ENCODE peak calls at places on chromosome 14, in seven cellular contexts. T is endodermal cell, I is astrocyte, R is mesendoderm, X is tibial nerve, Y is pancreas, J is upper lobe of right lung. K is an unnamed sample. For H3K36me3, the result is how much of the 10 kb centered on the place peaks cover.

GRCh38 chr14:34872822-34873590 is 2.2 kb downstream of the BAZ1A start:
- DNase-seq in T (no peak), I (peak), R (no peak), X (peak), Y (no peak), J (no peak), K (no peak)

GRCh38 chr14:50839048-50839447 is 8.1 kb upstream of the NIN start:
- DNase-seq in T (no peak), I (no peak), R (no peak), X (no peak), Y (no peak), J (no peak), K (no peak)

GRCh38 chr14:92573761-92574498 is 60.3 kb downstream of the RIN3 start:
- DNase-seq in T (no peak), I (no peak), R (no peak), X (no peak), Y (no peak), J (no peak), K (no peak)

GRCh38 chr14:34220921-34221320 is 241.1 kb downstream of the SPTSSA start:
- DNase-seq in T (no peak), I (no peak), R (no peak), X (no peak), Y (no peak), J (no peak), K (no peak)

GRCh38 chr14:24390696-24391468 is 7.9 kb upstream of the NYNRIN start:
- DNase-seq in T (no peak), I (no peak), R (no peak), X (no peak), Y (no peak), J (no peak), K (no peak)

GRCh38 chr14:22333408-22334274 is 255.4 kb downstream of the DAD1 start:
- DNase-seq in T (peak), I (peak), R (peak), X (no peak), Y (peak), J (no peak), K (no peak)

GRCh38 chr14:23177181-23177580 is 6.3 kb downstream of the SLC7A8 start:
- DNase-seq in T (peak), I (no peak), R (no peak), X (no peak), Y (no peak), J (no peak), K (no peak)

GRCh38 chr14:63642656-63643382 is 1.1 kb upstream of the WDR89 start:
- DNase-seq in T (no peak), I (no peak), R (no peak), X (no peak), Y (no peak), J (no peak), K (no peak)

GRCh38 chr14:57508756-57509155 is 15.1 kb upstream of the CCDC198 start:
- DNase-seq in T (no peak), I (no peak), R (no peak), X (no peak), Y (no peak), J (no peak), K (no peak)

GRCh38 chr14:28773917-28774691 is 7.5 kb downstream of the FOXG1 start:
- DNase-seq in T (peak), I (peak), R (peak), X (no peak), Y (no peak), J (no peak), K (no peak)

GRCh38 chr14:58488550-58488949 is 61.0 kb downstream of the KIAA0586 start:
- DNase-seq in T (no peak), I (peak), R (peak), X (no peak), Y (no peak), J (no peak), K (no peak)

GRCh38 chr14:97976861-97977260 is 1179.7 kb downstream of the VRK1 start:
- DNase-seq in T (no peak), I (no peak), R (no peak), X (peak), Y (no peak), J (no peak), K (no peak)

GRCh38 chr14:92937229-92937937 is 14.4 kb downstream of the CHGA start:
- DNase-seq in T (no peak), I (no peak), R (no peak), X (no peak), Y (no peak), J (no peak), K (no peak)

GRCh38 chr14:73759183-73759713 is 45.1 kb upstream of the PNMA1 start:
- DNase-seq in T (peak), I (peak), R (no peak), X (no peak), Y (peak), J (peak), K (peak)

GRCh38 chr14:63551338-63551737 is 8.2 kb upstream of the PPP2R5E start:
- DNase-seq in T (no peak), I (no peak), R (no peak), X (no peak), Y (no peak), J (no peak), K (no peak)

GRCh38 chr14:94180655-94181271 is 6.6 kb downstream of the PPP4R4 start:
- DNase-seq in T (no peak), I (peak), R (peak), X (no peak), Y (no peak), J (no peak), K (no peak)

GRCh38 chr14:74635831-74636230 is 23.8 kb upstream of the LTBP2 start:
- DNase-seq in T (no peak), I (no peak), R (no peak), X (no peak), Y (no peak), J (no peak), K (no peak)

GRCh38 chr14:77474763-77475162 is 16.9 kb downstream of the AHSA1 start:
- DNase-seq in T (no peak), I (no peak), R (no peak), X (no peak), Y (no peak), J (no peak), K (peak)

GRCh38 chr14:23468704-23469126 is 788 bp upstream of the NGDN start:
- DNase-seq in T (no peak), I (no peak), R (no peak), X (no peak), Y (no peak), J (no peak), K (no peak)

GRCh38 chr14:96267336-96267735 is 11.3 kb downstream of the BDKRB1 start:
- DNase-seq in T (no peak), I (peak), R (peak), X (no peak), Y (peak), J (no peak), K (no peak)

GRCh38 chr14:22907429-22907828 is 11.5 kb downstream of the RBM23 start:
- DNase-seq in T (no peak), I (no peak), R (no peak), X (no peak), Y (no peak), J (no peak), K (no peak)

GRCh38 chr14:65211341-65211987 is 109.1 kb upstream of the MAX start:
- DNase-seq in T (no peak), I (peak), R (no peak), X (no peak), Y (no peak), J (no peak), K (no peak)

DNA sequence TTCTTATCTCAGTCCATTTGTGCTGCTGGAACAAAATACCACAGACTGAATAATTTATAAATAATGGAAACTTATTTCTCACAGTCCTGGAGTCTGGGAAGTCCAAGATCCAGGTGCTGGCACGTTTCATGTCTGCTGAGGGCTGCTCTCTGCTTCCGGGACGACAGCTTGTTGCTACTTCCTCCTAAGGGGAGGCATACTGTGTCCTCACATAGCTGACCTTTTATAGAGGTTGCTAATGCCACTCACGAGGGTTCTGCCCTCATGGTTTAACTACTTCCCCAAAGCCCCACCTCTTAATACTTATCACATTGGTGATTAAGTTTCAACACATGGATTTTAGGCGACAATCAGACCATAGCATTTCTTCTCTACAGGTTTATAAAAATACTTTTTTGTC is 411.0 kb downstream of the NRXN3 start:
- DNase-seq in T (no peak), I (no peak), R (no peak), X (no peak), Y (no peak), J (no peak), K (no peak)
- H3K36me3 ChIP-seq in T (under half), I (under half), R (under half), X (under half), Y (under half), J (under half), K (under half)

GRCh38 chr14:30940886-30941285 is 66.5 kb downstream of the COCH start:
- DNase-seq in T (no peak), I (no peak), R (no peak), X (no peak), Y (no peak), J (no peak), K (no peak)
- H3K36me3 ChIP-seq in T (half or more), I (under half), R (under half), X (under half), Y (under half), J (under half), K (under half)

GRCh38 chr14:71918955-71919354 is 13.3 kb upstream of the RGS6 start:
- DNase-seq in T (peak), I (no peak), R (peak), X (no peak), Y (no peak), J (no peak), K (no peak)
- H3K36me3 ChIP-seq in T (under half), I (under half), R (under half), X (under half), Y (under half), J (under half), K (under half)

GRCh38 chr14:103714063-103714724 is 1.1 kb downstream of the XRCC3 start:
- DNase-seq in T (no peak), I (no peak), R (no peak), X (no peak), Y (no peak), J (no peak), K (no peak)

GRCh38 chr14:103711516-103712431 is 3.5 kb downstream of the XRCC3 start:
- DNase-seq in T (no peak), I (no peak), R (no peak), X (no peak), Y (no peak), J (peak), K (peak)

GRCh38 chr14:103710771-103711392 is 4.4 kb downstream of the XRCC3 start:
- DNase-seq in T (no peak), I (no peak), R (peak), X (no peak), Y (no peak), J (no peak), K (no peak)

GRCh38 chr14:103713304-103714062 is 1.8 kb downstream of the XRCC3 start:
- DNase-seq in T (no peak), I (no peak), R (peak), X (no peak), Y (no peak), J (no peak), K (no peak)

GRCh38 chr14:103712633-103713247 is 2.5 kb downstream of the XRCC3 start:
- DNase-seq in T (no peak), I (no peak), R (no peak), X (no peak), Y (no peak), J (no peak), K (no peak)
- H3K36me3 ChIP-seq in T (under half), I (under half), R (under half), X (under half), Y (under half), J (under half), K (under half)

DNA sequence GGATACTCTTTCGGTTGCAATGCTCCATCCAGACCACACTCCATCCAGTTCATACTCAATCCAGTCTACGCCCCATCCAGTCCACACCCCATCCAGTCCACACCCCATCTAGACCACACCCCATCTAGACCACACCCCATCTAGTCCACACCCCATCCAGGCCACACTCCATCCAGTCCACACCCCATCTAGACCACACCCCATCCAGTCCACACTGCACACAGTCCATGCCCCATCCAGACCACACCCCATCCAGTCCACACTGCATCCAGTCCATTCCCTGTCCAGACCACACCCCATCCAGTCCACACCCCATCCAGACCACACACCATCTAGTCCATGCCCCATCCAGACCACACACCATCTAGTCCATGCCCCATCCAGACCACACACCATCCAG is 116.0 kb upstream of the RTL1 start:
- DNase-seq in T (peak), I (no peak), R (no peak), X (no peak), Y (peak), J (peak), K (peak)
- H3K36me3 ChIP-seq in T (under half), I (under half), R (under half), X (under half), Y (under half), J (under half), K (under half)